ENCODE peak calls at places on chromosomes 5 and 9, in five cellular contexts. One of them, this sample, is unnamed.
A peak's percentile ranks its signal among the peaks of the same experiment; 100 is the strongest.

GRCh38 chr9:124871156-124871561 is 9.2 kb downstream of the ARPC5L start:
- DNase-seq in amniotic epithelial cell: no peak
- DNase-seq in NCI-H748 treated with DMSO at 0.1 percent for 48 hours: no peak
- DNase-seq in stimulated activated CD8-positive, alpha-beta memory T cell treated with anti-CD3 and anti-CD28 coated beads, Interleukin-15, amount 100 ng/mL, for 24 hours: no peak
- DNase-seq in lower leg skin: no peak
- DNase-seq in this sample: no peak

GRCh38 chr5:72921103-72921502 is 34.7 kb upstream of the FCHO2 start:
- DNase-seq in amniotic epithelial cell: no peak
- DNase-seq in NCI-H748 treated with DMSO at 0.1 percent for 48 hours: peak; percentile 13
- DNase-seq in stimulated activated CD8-positive, alpha-beta memory T cell treated with anti-CD3 and anti-CD28 coated beads, Interleukin-15, amount 100 ng/mL, for 24 hours: no peak
- DNase-seq in lower leg skin: no peak
- DNase-seq in this sample: no peak

GRCh38 chr5:125485003-125485641 is 738.7 kb upstream of the ZNF608 start:
- DNase-seq in amniotic epithelial cell: peak; percentile 99
- DNase-seq in NCI-H748 treated with DMSO at 0.1 percent for 48 hours: peak; percentile 97
- DNase-seq in stimulated activated CD8-positive, alpha-beta memory T cell treated with anti-CD3 and anti-CD28 coated beads, Interleukin-15, amount 100 ng/mL, for 24 hours: no peak
- DNase-seq in lower leg skin: peak; percentile 77
- DNase-seq in this sample: peak; percentile 100

GRCh38 chr5:61777292-61777691 is 445.2 kb downstream of the ZSWIM6 start:
- DNase-seq in amniotic epithelial cell: no peak
- DNase-seq in NCI-H748 treated with DMSO at 0.1 percent for 48 hours: no peak
- DNase-seq in stimulated activated CD8-positive, alpha-beta memory T cell treated with anti-CD3 and anti-CD28 coated beads, Interleukin-15, amount 100 ng/mL, for 24 hours: no peak
- DNase-seq in lower leg skin: no peak
- DNase-seq in this sample: no peak

GRCh38 chr5:1174122-1174936 is 27.1 kb upstream of the SLC6A19 start:
- DNase-seq in amniotic epithelial cell: peak; percentile 80
- DNase-seq in NCI-H748 treated with DMSO at 0.1 percent for 48 hours: no peak
- DNase-seq in stimulated activated CD8-positive, alpha-beta memory T cell treated with anti-CD3 and anti-CD28 coated beads, Interleukin-15, amount 100 ng/mL, for 24 hours: peak; percentile 10
- DNase-seq in lower leg skin: no peak
- DNase-seq in this sample: peak; percentile 72

GRCh38 chr5:27311544-27311943 is 273.2 kb upstream of the CDH9 start:
- DNase-seq in amniotic epithelial cell: peak; percentile 84
- DNase-seq in NCI-H748 treated with DMSO at 0.1 percent for 48 hours: no peak
- DNase-seq in stimulated activated CD8-positive, alpha-beta memory T cell treated with anti-CD3 and anti-CD28 coated beads, Interleukin-15, amount 100 ng/mL, for 24 hours: no peak
- DNase-seq in lower leg skin: no peak
- DNase-seq in this sample: peak; percentile 65

GRCh38 chr9:112887377-112887776 is 3.3 kb downstream of the SLC46A2 start:
- DNase-seq in amniotic epithelial cell: no peak
- DNase-seq in NCI-H748 treated with DMSO at 0.1 percent for 48 hours: no peak
- DNase-seq in stimulated activated CD8-positive, alpha-beta memory T cell treated with anti-CD3 and anti-CD28 coated beads, Interleukin-15, amount 100 ng/mL, for 24 hours: no peak
- DNase-seq in lower leg skin: no peak
- DNase-seq in this sample: no peak

GRCh38 chr5:159440235-159440634 is 109.9 kb upstream of the IL12B start:
- DNase-seq in amniotic epithelial cell: no peak
- DNase-seq in NCI-H748 treated with DMSO at 0.1 percent for 48 hours: no peak
- DNase-seq in stimulated activated CD8-positive, alpha-beta memory T cell treated with anti-CD3 and anti-CD28 coated beads, Interleukin-15, amount 100 ng/mL, for 24 hours: no peak
- DNase-seq in lower leg skin: no peak
- DNase-seq in this sample: no peak

GRCh38 chr9:24504521-24504920 is 41.2 kb downstream of the IZUMO3 start:
- DNase-seq in amniotic epithelial cell: no peak
- DNase-seq in NCI-H748 treated with DMSO at 0.1 percent for 48 hours: no peak
- DNase-seq in stimulated activated CD8-positive, alpha-beta memory T cell treated with anti-CD3 and anti-CD28 coated beads, Interleukin-15, amount 100 ng/mL, for 24 hours: no peak
- DNase-seq in lower leg skin: no peak
- DNase-seq in this sample: no peak

GRCh38 chr5:169610606-169611005 is 26.5 kb upstream of the DOCK2 start:
- DNase-seq in amniotic epithelial cell: no peak
- DNase-seq in NCI-H748 treated with DMSO at 0.1 percent for 48 hours: no peak
- DNase-seq in stimulated activated CD8-positive, alpha-beta memory T cell treated with anti-CD3 and anti-CD28 coated beads, Interleukin-15, amount 100 ng/mL, for 24 hours: no peak
- DNase-seq in lower leg skin: no peak
- DNase-seq in this sample: peak; percentile 9

GRCh38 chr9:77926314-77926959 is 105.2 kb downstream of the GNAQ start:
- DNase-seq in amniotic epithelial cell: peak; percentile 80
- DNase-seq in NCI-H748 treated with DMSO at 0.1 percent for 48 hours: no peak
- DNase-seq in stimulated activated CD8-positive, alpha-beta memory T cell treated with anti-CD3 and anti-CD28 coated beads, Interleukin-15, amount 100 ng/mL, for 24 hours: no peak
- DNase-seq in lower leg skin: no peak
- DNase-seq in this sample: peak; percentile 82